ENCODE peak calls at places on chromosomes 2 and 18, in five cellular contexts. A is naive thymus-derived CD4-positive, alpha-beta T cell; T is CD4-positive, alpha-beta memory T cell; C is esophagus muscularis mucosa; Q is fibroblast of lung. L is an unnamed sample.

GRCh38 chr2:120360307-120360855 is 14.4 kb downstream of the INHBB start:
- DNase-seq in T (no peak), A (no peak), C (no peak), Q (peak), L (no peak)

GRCh38 chr2:238069021-238069709 is 8.4 kb downstream of the SCLY start:
- DNase-seq in Q (no peak), C (no peak), T (no peak), A (no peak), L (no peak)

GRCh38 chr2:44186800-44187199 is 18.1 kb downstream of the PPM1B start:
- DNase-seq in Q (no peak), A (no peak), C (no peak), T (no peak), L (no peak)

GRCh38 chr2:134736167-134736885 is 17.5 kb upstream of the TMEM163 start:
- DNase-seq in Q (peak), A (no peak), C (peak), T (no peak), L (no peak)

GRCh38 chr2:240498958-240499260 is 58.9 kb downstream of the ANKMY1 start:
- DNase-seq in Q (no peak), A (no peak), C (no peak), T (no peak), L (no peak)

GRCh38 chr2:132837764-132838163 is 167.8 kb upstream of the LYPD1 start:
- DNase-seq in A (no peak), Q (no peak), T (no peak), C (no peak), L (no peak)

GRCh38 chr2:233999182-233999581 is 51.3 kb upstream of the SPP2 start:
- DNase-seq in A (no peak), C (no peak), T (no peak), Q (no peak), L (no peak)

GRCh38 chr2:227804970-227805369 is 8.7 kb upstream of the CCL20 start:
- DNase-seq in C (peak), T (peak), A (no peak), Q (peak), L (no peak)

GRCh38 chr18:28267276-28267675 is 90.3 kb upstream of the CDH2 start:
- DNase-seq in A (no peak), Q (peak), C (no peak), T (no peak), L (no peak)

GRCh38 chr2:43134571-43134889 is 91.9 kb downstream of the ZFP36L2 start:
- DNase-seq in T (no peak), Q (no peak), C (no peak), A (no peak), L (no peak)

GRCh38 chr2:43135583-43135982 is 90.8 kb downstream of the ZFP36L2 start:
- DNase-seq in T (no peak), Q (no peak), C (no peak), A (no peak), L (no peak)

GRCh38 chr2:43132523-43133301 is 93.7 kb downstream of the ZFP36L2 start:
- DNase-seq in Q (no peak), T (peak), A (no peak), C (no peak), L (no peak)

GRCh38 chr2:43133336-43133707 is 93.1 kb downstream of the ZFP36L2 start:
- DNase-seq in T (peak), Q (no peak), C (no peak), A (no peak), L (no peak)

DNA sequence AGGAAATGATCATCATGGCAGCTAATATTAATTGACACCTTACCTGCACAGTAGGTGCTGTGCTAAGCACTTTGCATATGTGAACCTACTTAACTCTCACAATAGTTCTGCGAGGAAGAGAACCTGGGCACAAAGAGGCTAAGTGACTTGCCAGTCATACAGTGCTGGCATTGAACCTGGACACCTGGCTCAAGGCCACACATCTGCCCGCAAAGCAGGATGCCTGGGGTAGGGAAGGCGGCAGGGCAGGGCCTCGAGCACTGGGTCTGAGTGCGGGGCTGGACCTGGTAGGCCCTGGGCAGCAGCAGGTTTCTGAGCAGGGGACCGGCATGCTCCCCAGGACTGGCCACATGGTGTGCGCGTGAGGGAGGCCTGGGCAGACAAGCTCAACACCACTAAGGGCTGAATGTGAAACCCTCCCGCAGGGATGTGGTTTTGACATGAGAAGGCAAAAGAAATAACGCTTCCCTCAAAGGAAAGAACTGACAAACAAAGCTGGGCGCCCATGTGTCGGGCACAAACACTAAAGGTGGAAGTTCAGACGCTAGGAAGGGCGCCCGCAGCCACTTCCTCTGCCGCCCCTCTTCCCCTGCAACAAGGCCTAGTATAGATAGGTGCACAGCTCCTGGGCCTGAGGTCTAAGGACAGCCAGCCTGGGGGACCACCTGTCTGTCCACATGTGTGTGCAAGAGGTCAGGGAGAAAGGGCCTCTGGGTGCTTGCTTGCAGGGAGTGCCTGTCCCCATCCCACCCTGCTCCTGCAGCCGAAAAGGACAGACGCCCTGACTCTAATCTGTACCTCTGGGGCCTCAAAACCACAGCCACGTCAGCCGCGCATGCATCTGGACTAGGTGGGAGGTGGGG is 92.5 kb downstream of the ZFP36L2 start:
- DNase-seq in Q (no peak), A (peak), C (no peak), T (peak), L (peak)
- H3K27ac ChIP-seq in Q (no peak), A (peak), C (no peak), T (peak), L (peak)

GRCh38 chr2:189287982-189288494 is 108.5 kb upstream of the COL5A2 start:
- DNase-seq in A (peak), T (no peak), C (no peak), Q (peak), L (no peak)
- H3K27ac ChIP-seq in A (no peak), T (no peak), C (no peak), Q (no peak), L (no peak)

DNA sequence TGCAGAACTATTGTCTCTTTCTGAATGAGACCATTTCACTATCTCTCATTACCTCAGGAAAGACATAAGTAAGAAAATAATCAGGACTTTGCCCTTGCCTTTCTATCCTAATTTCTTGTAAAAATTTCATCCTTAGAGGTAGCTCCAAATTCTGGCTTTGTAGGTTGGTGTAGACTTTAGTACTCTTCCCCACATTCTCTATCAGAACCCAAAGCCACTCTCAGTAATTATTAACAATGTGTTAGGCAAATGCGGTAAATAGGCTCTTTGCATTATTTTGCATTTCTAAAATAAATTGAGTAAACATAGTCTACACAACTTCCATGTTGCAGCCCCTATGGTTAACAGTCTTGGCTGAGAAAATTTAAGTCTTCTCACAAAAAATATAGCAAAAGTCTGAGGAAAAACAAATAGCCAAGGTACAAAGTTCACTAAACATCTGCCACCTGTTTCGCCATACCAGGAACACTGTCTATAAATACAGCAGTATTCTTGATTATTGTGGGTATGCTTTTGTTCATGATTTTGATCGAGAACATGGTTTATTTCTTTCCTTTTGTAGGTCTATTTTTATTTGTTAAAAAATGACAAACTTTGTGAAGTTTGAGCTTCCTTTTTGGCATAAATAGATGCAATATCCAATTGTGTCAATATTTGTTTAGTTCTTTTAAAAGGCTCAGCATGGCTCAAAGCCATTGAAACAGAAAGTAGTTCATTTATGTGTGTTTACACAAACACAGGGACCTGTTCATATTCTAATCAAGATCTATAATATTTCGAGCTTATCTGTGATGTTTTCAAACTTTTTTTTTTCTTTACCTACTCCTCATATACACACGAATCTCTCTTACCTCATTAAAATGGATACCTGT is 1061.5 kb downstream of the CNTNAP5 start:
- DNase-seq in Q (no peak), A (no peak), T (no peak), C (no peak), L (no peak)
- H3K27ac ChIP-seq in Q (no peak), A (no peak), T (no peak), C (no peak), L (no peak)

DNA sequence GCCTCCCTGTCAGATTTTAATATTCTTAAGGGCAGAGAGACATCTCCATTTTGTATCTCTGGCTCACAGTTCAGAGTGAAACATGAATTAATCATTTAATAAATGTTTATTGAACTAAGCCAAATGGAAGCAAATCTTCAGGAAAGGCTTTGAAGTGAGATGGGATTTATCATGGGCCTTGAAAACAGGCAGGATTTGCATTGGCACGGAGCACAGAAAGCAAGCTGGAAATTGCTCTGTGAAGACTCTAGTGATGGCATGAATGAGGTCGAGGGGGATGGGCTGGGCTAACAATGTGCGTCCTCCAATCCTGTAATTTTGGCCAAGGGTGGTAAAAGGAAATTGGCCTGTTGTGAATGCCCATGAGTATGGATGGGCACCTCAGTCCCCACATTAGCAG is 369.8 kb upstream of the SOX11 start:
- DNase-seq in A (no peak), T (no peak), C (peak), Q (no peak), L (no peak)
- H3K27ac ChIP-seq in A (no peak), T (no peak), C (no peak), Q (no peak), L (no peak)

DNA sequence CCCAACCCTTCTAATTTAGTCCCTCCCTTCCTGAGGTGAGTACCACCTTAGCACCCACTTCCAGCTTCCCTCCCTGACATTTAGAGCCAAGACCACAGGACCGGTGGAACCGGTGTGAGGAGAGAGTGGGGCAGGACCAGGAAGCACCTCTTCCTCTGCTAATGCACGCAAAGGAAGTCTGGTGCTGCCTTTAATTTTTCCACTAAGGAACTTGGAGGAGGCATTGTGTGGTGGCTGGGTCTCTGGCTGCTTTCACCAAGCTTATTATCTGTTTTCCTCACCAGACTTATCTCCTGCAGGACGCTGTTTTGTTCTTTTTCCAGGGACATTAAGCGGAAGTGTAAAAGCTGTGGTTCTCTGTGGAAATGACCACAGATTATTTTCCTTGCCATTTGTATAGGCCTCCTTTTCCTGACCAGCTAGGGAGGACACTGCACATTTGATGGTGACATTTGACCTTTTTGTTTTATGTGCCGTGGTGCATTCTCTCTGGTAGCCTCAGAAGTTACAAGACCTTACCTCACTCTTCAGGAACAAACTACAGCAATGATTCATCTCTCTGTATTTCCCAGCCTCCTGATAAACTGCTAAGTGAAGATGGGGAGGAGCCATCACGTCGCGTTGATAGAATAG is 39.8 kb upstream of the SPTBN1 start:
- DNase-seq in C (no peak), A (no peak), T (no peak), Q (peak), L (no peak)
- H3K27ac ChIP-seq in C (peak), A (no peak), T (no peak), Q (no peak), L (no peak)

GRCh38 chr2:8300905-8301304 is 381.0 kb upstream of the ID2 start:
- DNase-seq in Q (no peak), A (no peak), T (no peak), C (no peak), L (no peak)

GRCh38 chr2:8303322-8303832 is 378.5 kb upstream of the ID2 start:
- DNase-seq in T (peak), C (no peak), A (peak), Q (peak), L (peak)

GRCh38 chr2:8297376-8298213 is 384.3 kb upstream of the ID2 start:
- DNase-seq in Q (no peak), A (no peak), C (no peak), T (no peak), L (no peak)

GRCh38 chr2:8298783-8299182 is 383.1 kb upstream of the ID2 start:
- DNase-seq in C (no peak), Q (no peak), T (no peak), A (no peak), L (no peak)

DNA sequence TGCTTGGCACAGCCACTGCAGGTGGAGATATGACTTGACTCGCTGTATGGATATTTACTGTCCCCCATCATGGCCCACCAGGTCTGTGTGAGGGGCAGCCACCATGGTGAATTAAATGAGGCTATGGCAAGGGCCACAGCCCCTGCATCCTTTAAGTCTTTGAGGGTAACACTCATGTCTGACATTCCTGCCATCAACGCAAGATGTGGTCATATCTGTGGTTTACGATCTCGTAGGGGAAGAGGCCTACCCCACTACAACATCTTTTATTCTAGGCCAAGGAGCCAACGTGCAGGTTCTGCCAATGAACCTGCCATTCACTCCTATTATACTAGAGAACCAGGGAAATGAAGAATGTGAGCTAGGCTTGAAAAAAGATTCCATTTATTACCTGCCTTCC is 381.6 kb upstream of the ID2 start:
- DNase-seq in C (no peak), Q (no peak), T (no peak), A (no peak), L (no peak)
- H3K27ac ChIP-seq in C (no peak), Q (no peak), T (no peak), A (no peak), L (no peak)